ENCODE peak calls at places on chromosome 17, in ten cellular contexts. Q, Z, O, J, H, L, A, F, K and S are unnamed samples.

GRCh38 chr17:66347661-66348604 is 45.5 kb downstream of the PRKCA start:
- DNase-seq in Q (no peak), Z (peak), O (peak), J (no peak), H (no peak), L (no peak), A (no peak), F (peak), K (no peak), S (no peak)

GRCh38 chr17:80605326-80606066 is 60.9 kb downstream of the RPTOR start:
- DNase-seq in Q (no peak), Z (no peak), O (no peak), J (no peak), H (no peak), L (no peak), A (no peak), F (peak), K (no peak), S (no peak)

GRCh38 chr17:9538626-9539025 is 37.0 kb downstream of the STX8 start:
- DNase-seq in Q (no peak), Z (no peak), O (no peak), J (no peak), H (no peak), L (no peak), A (no peak), F (no peak), K (no peak), S (no peak)

GRCh38 chr17:70119961-70120360 is 44.9 kb downstream of the KCNJ16 start:
- DNase-seq in Q (no peak), Z (no peak), O (peak), J (no peak), H (no peak), L (no peak), A (no peak), F (no peak), K (peak), S (no peak)

GRCh38 chr17:64001763-64002529 is 3.8 kb downstream of the PRR29 start:
- DNase-seq in Q (peak), Z (no peak), O (no peak), J (no peak), H (no peak), L (no peak), A (no peak), F (no peak), K (no peak), S (no peak)

GRCh38 chr17:34902761-34903325 is 58.4 kb downstream of the CCT6B start:
- DNase-seq in Q (no peak), Z (no peak), O (no peak), J (no peak), H (no peak), L (no peak), A (no peak), F (no peak), K (no peak), S (no peak)

GRCh38 chr17:1244606-1245012 is 25.6 kb upstream of the BHLHA9 start:
- DNase-seq in Q (no peak), Z (no peak), O (no peak), J (no peak), H (no peak), L (no peak), A (no peak), F (no peak), K (no peak), S (no peak)

GRCh38 chr17:3771140-3771539 is 29.8 kb downstream of the ITGAE start:
- DNase-seq in Q (peak), Z (no peak), O (no peak), J (no peak), H (no peak), L (no peak), A (no peak), F (no peak), K (no peak), S (no peak)

GRCh38 chr17:10585529-10585928 is 36.1 kb upstream of the MYH2 start:
- DNase-seq in Q (no peak), Z (no peak), O (no peak), J (no peak), H (no peak), L (no peak), A (no peak), F (no peak), K (no peak), S (no peak)

GRCh38 chr17:76672270-76672851 is 28.8 kb upstream of the ST6GALNAC1 start:
- DNase-seq in Q (no peak), Z (no peak), O (no peak), J (no peak), H (no peak), L (no peak), A (no peak), F (no peak), K (no peak), S (no peak)

GRCh38 chr17:74750039-74750326 is 1.6 kb downstream of the NHERF1 start:
- DNase-seq in Q (no peak), Z (no peak), O (no peak), J (no peak), H (no peak), L (no peak), A (no peak), F (no peak), K (no peak), S (no peak)

GRCh38 chr17:63926164-63926563 is 6.0 kb downstream of the CD79B start:
- DNase-seq in Q (no peak), Z (no peak), O (no peak), J (no peak), H (no peak), L (no peak), A (no peak), F (no peak), K (no peak), S (no peak)

GRCh38 chr17:21177401-21177800 is 36.6 kb downstream of the TMEM11 start:
- DNase-seq in Q (no peak), Z (no peak), O (no peak), J (no peak), H (no peak), L (no peak), A (no peak), F (no peak), K (no peak), S (no peak)

GRCh38 chr17:78724544-78724943 is 57.5 kb downstream of the CYTH1 start:
- DNase-seq in Q (no peak), Z (no peak), O (no peak), J (no peak), H (no peak), L (no peak), A (no peak), F (no peak), K (no peak), S (no peak)

GRCh38 chr17:17778308-17779014 is 58.3 kb downstream of the SREBF1 start:
- DNase-seq in Q (peak), Z (no peak), O (no peak), J (no peak), H (no peak), L (peak), A (no peak), F (no peak), K (no peak), S (peak)

GRCh38 chr17:39927928-39928867 is 666 bp downstream of the LRRC3C start:
- DNase-seq in Q (peak), Z (no peak), O (peak), J (no peak), H (peak), L (peak), A (peak), F (peak), K (no peak), S (no peak)

GRCh38 chr17:78671607-78672404 is 94.6 kb upstream of the DNAH17 start:
- DNase-seq in Q (no peak), Z (no peak), O (peak), J (no peak), H (no peak), L (no peak), A (no peak), F (no peak), K (no peak), S (no peak)

GRCh38 chr17:43760254-43760852 is 1.8 kb upstream of the SOST start:
- DNase-seq in Q (peak), Z (peak), O (peak), J (peak), H (peak), L (peak), A (peak), F (peak), K (peak), S (peak)

GRCh38 chr17:80361495-80362220 is 53.3 kb upstream of the ENDOV start:
- DNase-seq in Q (peak), Z (no peak), O (no peak), J (no peak), H (no peak), L (peak), A (peak), F (peak), K (no peak), S (no peak)

GRCh38 chr17:6599364-6599763 is 41.1 kb downstream of the KIAA0753 start:
- DNase-seq in Q (no peak), Z (no peak), O (no peak), J (no peak), H (no peak), L (no peak), A (no peak), F (peak), K (peak), S (no peak)

GRCh38 chr17:72457712-72458111 is 336.9 kb downstream of the SOX9 start:
- DNase-seq in Q (no peak), Z (no peak), O (peak), J (no peak), H (no peak), L (no peak), A (no peak), F (no peak), K (no peak), S (no peak)

GRCh38 chr17:79506150-79506870 is 104.5 kb downstream of the RBFOX3 start:
- DNase-seq in Q (no peak), Z (no peak), O (no peak), J (no peak), H (no peak), L (no peak), A (no peak), F (no peak), K (no peak), S (no peak)

GRCh38 chr17:44922746-44923470 is 7.6 kb upstream of the GFAP start:
- DNase-seq in Q (peak), Z (no peak), O (no peak), J (no peak), H (no peak), L (peak), A (no peak), F (no peak), K (no peak), S (no peak)

GRCh38 chr17:34706029-34706428 is 126.6 kb downstream of the TMEM132E start:
- DNase-seq in Q (no peak), Z (no peak), O (peak), J (no peak), H (no peak), L (no peak), A (no peak), F (no peak), K (no peak), S (no peak)

GRCh38 chr17:74336307-74336706 is 10.3 kb downstream of the KIF19 start:
- DNase-seq in Q (no peak), Z (no peak), O (no peak), J (no peak), H (no peak), L (no peak), A (no peak), F (no peak), K (no peak), S (no peak)

GRCh38 chr17:72774251-72774650 is 318.2 kb downstream of the SLC39A11 start:
- DNase-seq in Q (no peak), Z (no peak), O (no peak), J (no peak), H (no peak), L (no peak), A (no peak), F (no peak), K (no peak), S (no peak)

GRCh38 chr17:77786740-77787505 is 171.6 kb upstream of the TNRC6C start:
- DNase-seq in Q (peak), Z (no peak), O (no peak), J (peak), H (no peak), L (no peak), A (no peak), F (no peak), K (no peak), S (no peak)

GRCh38 chr17:80113033-80113484 is 11.7 kb downstream of the GAA start:
- DNase-seq in Q (no peak), Z (no peak), O (no peak), J (no peak), H (no peak), L (no peak), A (no peak), F (no peak), K (no peak), S (no peak)

GRCh38 chr17:38747385-38748328 is 479 bp downstream of the PCGF2 start:
- DNase-seq in Q (peak), Z (no peak), O (no peak), J (no peak), H (no peak), L (peak), A (no peak), F (peak), K (no peak), S (no peak)

GRCh38 chr17:38861399-38861843 is 7.9 kb upstream of the RPL23 start:
- DNase-seq in Q (no peak), Z (no peak), O (peak), J (no peak), H (no peak), L (peak), A (no peak), F (peak), K (no peak), S (no peak)

GRCh38 chr17:8781784-8782575 is 17.2 kb downstream of the MFSD6L start:
- DNase-seq in Q (no peak), Z (no peak), O (no peak), J (no peak), H (no peak), L (no peak), A (no peak), F (no peak), K (no peak), S (no peak)

GRCh38 chr17:50316016-50316587 is 29.8 kb upstream of the XYLT2 start:
- DNase-seq in Q (no peak), Z (no peak), O (no peak), J (no peak), H (no peak), L (no peak), A (no peak), F (no peak), K (no peak), S (no peak)

GRCh38 chr17:27244019-27244418 is 49.9 kb upstream of the WSB1 start:
- DNase-seq in Q (no peak), Z (no peak), O (no peak), J (no peak), H (no peak), L (no peak), A (no peak), F (no peak), K (no peak), S (no peak)

GRCh38 chr17:46847204-46848191 is 3.9 kb upstream of the WNT9B start:
- DNase-seq in Q (peak), Z (no peak), O (no peak), J (no peak), H (no peak), L (no peak), A (no peak), F (no peak), K (no peak), S (no peak)

GRCh38 chr17:45096141-45096540 is 35.0 kb downstream of the NMT1 start:
- DNase-seq in Q (no peak), Z (peak), O (peak), J (no peak), H (no peak), L (no peak), A (no peak), F (peak), K (no peak), S (no peak)